ENCODE peak calls at places on chromosomes 11 and 22, in five cellular contexts. T is heart right ventricle, R is left ventricle myocardium inferior, B is HL-60, D is testis. L is an unnamed sample.

GRCh38 chr22:46622081-46622521 is 1.9 kb downstream of the GRAMD4 start:
- DNase-seq in T (peak; percentile 83), D (no peak), B (peak; percentile 76), R (peak; percentile 84), L (peak; percentile 94)

GRCh38 chr11:73931039-73931645 is 19.7 kb upstream of the DNAJB13 start:
- DNase-seq in B (peak; percentile 61), R (no peak), T (no peak), D (peak; percentile 61), L (no peak)

GRCh38 chr11:31110825-31111224 is 258.7 kb downstream of the DCDC1 start:
- DNase-seq in D (no peak), T (no peak), R (no peak), B (no peak), L (no peak)

GRCh38 chr11:118845369-118845768 is 38.3 kb upstream of the CXCR5 start:
- DNase-seq in D (no peak), R (no peak), B (no peak), T (no peak), L (no peak)

GRCh38 chr22:50306753-50307749 is at the start of gene PLXNB2:
- DNase-seq in B (peak; percentile 62), T (peak; percentile 87), D (peak; percentile 86), R (peak; percentile 88), L (peak; percentile 87)

GRCh38 chr11:15179167-15179566 is 64.4 kb downstream of the INSC start:
- DNase-seq in T (no peak), D (no peak), B (no peak), R (no peak), L (no peak)

GRCh38 chr11:61454520-61454919 is 24.6 kb downstream of the SDHAF2 start:
- DNase-seq in B (no peak), R (no peak), T (no peak), D (no peak), L (peak; percentile 55)

GRCh38 chr22:34068011-34068410 is 147.7 kb upstream of the LARGE1 start:
- DNase-seq in T (no peak), D (no peak), R (no peak), B (no peak), L (no peak)

GRCh38 chr11:1639102-1639620 is 9.6 kb downstream of the KRTAP5-5 start:
- DNase-seq in T (peak; percentile 47), R (peak; percentile 63), B (no peak), D (no peak), L (no peak)

GRCh38 chr11:74749127-74749964 is 697 bp downstream of the RNF169 start:
- DNase-seq in B (peak; percentile 65), T (peak; percentile 62), R (peak; percentile 55), D (peak; percentile 54), L (peak; percentile 86)

GRCh38 chr22:36356708-36357694 is 30.8 kb downstream of the MYH9 start:
- DNase-seq in R (no peak), D (no peak), T (no peak), B (peak; percentile 45), L (no peak)

GRCh38 chr11:126133902-126134301 is 71.2 kb upstream of the CDON start:
- DNase-seq in D (no peak), T (no peak), B (no peak), R (no peak), L (no peak)

GRCh38 chr22:43326342-43326825 is 16.8 kb downstream of the SCUBE1 start:
- DNase-seq in B (no peak), T (no peak), D (no peak), R (no peak), L (no peak)

GRCh38 chr22:48901324-48901723 is 926.3 kb downstream of the BRD1 start:
- DNase-seq in T (no peak), D (no peak), R (no peak), B (no peak), L (no peak)

GRCh38 chr11:88420165-88420781 is 82.7 kb upstream of the CTSC start:
- DNase-seq in T (no peak), R (peak; percentile 29), D (peak; percentile 16), B (peak; percentile 60), L (peak; percentile 40)

GRCh38 chr11:76616676-76617552 is 53.6 kb downstream of the LRRC32 start:
- DNase-seq in D (no peak), B (no peak), T (no peak), R (no peak), L (no peak)

GRCh38 chr11:43937434-43938411 is 4.7 kb upstream of the C11orf96 start:
- DNase-seq in B (peak; percentile 27), T (no peak), D (no peak), R (no peak), L (no peak)

GRCh38 chr11:35144103-35144741 is 5.3 kb downstream of the CD44 start:
- DNase-seq in T (no peak), R (no peak), D (no peak), B (peak; percentile 93), L (no peak)

GRCh38 chr22:44915441-44915840 is 94.4 kb downstream of the PHF21B start:
- DNase-seq in B (no peak), D (no peak), R (no peak), T (no peak), L (no peak)

GRCh38 chr11:11169715-11170351 is 183.2 kb downstream of the CSNK2A3 start:
- DNase-seq in B (no peak), R (no peak), T (no peak), D (no peak), L (no peak)

GRCh38 chr11:11170352-11171084 is 182.5 kb downstream of the CSNK2A3 start:
- DNase-seq in T (no peak), B (no peak), R (no peak), D (no peak), L (no peak)

GRCh38 chr11:11173316-11174025 is 179.6 kb downstream of the CSNK2A3 start:
- DNase-seq in T (no peak), D (no peak), R (no peak), B (no peak), L (no peak)

GRCh38 chr11:11171854-11172253 is 181.2 kb downstream of the CSNK2A3 start:
- DNase-seq in T (no peak), B (peak; percentile 14), R (no peak), D (no peak), L (no peak)

GRCh38 chr11:11171285-11171684 is 181.8 kb downstream of the CSNK2A3 start:
- DNase-seq in D (no peak), R (no peak), B (no peak), T (no peak), L (no peak)
- H3K27ac ChIP-seq in D (no peak overlapping the region), R (no peak overlapping the region), B (no peak overlapping the region), T (peak overlapping the region; percentile 26), L (peak overlapping the region; percentile 80)

DNA sequence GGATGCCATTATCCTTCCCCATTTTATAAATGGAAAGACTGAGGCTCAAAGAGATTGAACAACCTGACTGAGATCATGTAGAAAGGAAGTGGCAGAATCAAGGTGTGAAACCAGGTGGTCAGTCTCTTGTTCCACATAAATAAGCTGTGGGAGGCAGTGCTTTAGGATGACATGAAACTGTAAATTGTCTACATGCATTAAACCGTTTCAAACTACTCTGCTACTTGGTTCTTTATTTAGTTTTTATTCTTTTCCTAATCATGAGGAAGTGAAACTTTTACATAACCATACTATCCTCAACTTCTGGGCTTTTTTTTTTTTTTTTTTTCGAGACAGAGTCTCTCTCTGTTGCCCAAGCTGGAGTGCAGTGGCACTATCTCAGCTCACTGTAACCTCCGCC is 34.9 kb downstream of the CADM1 start:
- DNase-seq in T (no peak), B (no peak), D (no peak), R (no peak), L (no peak)
- H3K27ac ChIP-seq in T (no peak overlapping the region), B (no peak overlapping the region), D (no peak overlapping the region), R (no peak overlapping the region), L (no peak overlapping the region)

GRCh38 chr11:62504158-62504973 is 42.2 kb downstream of the AHNAK start:
- DNase-seq in R (no peak), T (no peak), B (no peak), D (no peak), L (no peak)

GRCh38 chr11:62505784-62506145 is 40.8 kb downstream of the AHNAK start:
- DNase-seq in T (no peak), D (no peak), R (no peak), B (no peak), L (no peak)

GRCh38 chr11:62506413-62506940 is 40.1 kb downstream of the AHNAK start:
- DNase-seq in T (no peak), R (no peak), D (no peak), B (no peak), L (no peak)

GRCh38 chr11:62507023-62507422 is 39.6 kb downstream of the AHNAK start:
- DNase-seq in B (no peak), T (no peak), D (no peak), R (no peak), L (no peak)

GRCh38 chr11:62505112-62505783 is 41.4 kb downstream of the AHNAK start:
- DNase-seq in B (no peak), T (peak; percentile 51), R (peak; percentile 36), D (no peak), L (peak; percentile 42)
- H3K27ac ChIP-seq in B (no peak overlapping the region), T (peak overlapping the region; percentile 42), R (peak overlapping the region; percentile 85), D (peak overlapping the region; percentile 33), L (peak overlapping the region; percentile 11)

GRCh38 chr11:11179239-11179638 is 173.8 kb downstream of the CSNK2A3 start:
- DNase-seq in T (no peak), D (peak; percentile 62), B (no peak), R (no peak), L (no peak)

GRCh38 chr11:11178671-11179070 is 174.4 kb downstream of the CSNK2A3 start:
- DNase-seq in D (no peak), T (no peak), R (no peak), B (no peak), L (no peak)

DNA sequence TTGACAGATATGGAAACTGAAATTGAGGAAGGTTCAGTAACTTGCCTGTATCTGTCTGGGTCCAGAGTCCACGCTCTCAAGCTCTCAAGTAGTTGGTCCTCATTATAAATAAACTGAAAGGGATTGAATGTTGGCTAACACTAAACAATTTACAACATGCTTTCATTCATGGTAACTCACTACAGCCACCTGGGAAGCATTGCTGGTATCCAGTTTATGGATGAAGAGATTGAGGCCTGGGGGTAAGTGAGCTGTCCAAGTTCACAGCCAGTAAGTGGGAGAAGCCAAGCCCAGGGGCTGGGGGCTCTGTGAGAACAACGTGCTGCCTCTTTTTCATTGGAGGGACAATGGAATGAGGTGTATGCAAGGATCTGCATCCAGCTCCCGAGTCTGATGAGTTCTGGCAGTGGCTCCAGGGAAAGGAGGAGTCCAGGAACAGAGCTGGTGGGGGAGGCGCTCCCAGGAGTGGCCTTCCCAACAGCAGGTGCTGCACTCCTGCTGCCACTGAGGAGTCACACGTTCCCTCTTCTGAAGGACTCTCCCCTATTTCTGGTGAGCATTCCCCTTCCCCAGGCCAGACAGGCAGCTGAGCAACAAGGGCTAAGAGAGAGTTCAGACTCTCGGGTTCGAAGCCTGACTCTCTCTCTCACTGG is 175.8 kb downstream of the CSNK2A3 start:
- DNase-seq in R (no peak), D (no peak), B (no peak), T (no peak), L (no peak)
- H3K27ac ChIP-seq in R (no peak overlapping the region), D (no peak overlapping the region), B (no peak overlapping the region), T (no peak overlapping the region), L (no peak overlapping the region)

L was measured in heart left ventricle.